ENCODE peak calls at places on chromosomes 16 and 17, in five cellular contexts. One of them, this sample, is unnamed.

GRCh38 chr16:71792176-71792575 is 16.5 kb downstream of the AP1G1 start:
- DNase-seq in right atrium auricular region: no peak
- DNase-seq in Peyer's patch: no peak
- DNase-seq in left ventricle myocardium inferior: no peak
- DNase-seq in A549: no peak
- DNase-seq in this sample: no peak

GRCh38 chr16:15653227-15653626 is 3.2 kb downstream of the NDE1 start:
- DNase-seq in right atrium auricular region: no peak
- DNase-seq in Peyer's patch: peak
- DNase-seq in left ventricle myocardium inferior: peak
- DNase-seq in A549: no peak
- DNase-seq in this sample: no peak

GRCh38 chr17:79991924-79992656 is 43.6 kb downstream of the TBC1D16 start:
- DNase-seq in left ventricle myocardium inferior: peak
- DNase-seq in right atrium auricular region: no peak
- DNase-seq in Peyer's patch: no peak
- DNase-seq in A549: peak
- DNase-seq in this sample: no peak

GRCh38 chr17:41773190-41773588 is 13.3 kb downstream of the JUP start:
- DNase-seq in Peyer's patch: peak
- DNase-seq in left ventricle myocardium inferior: peak
- DNase-seq in right atrium auricular region: peak
- DNase-seq in A549: peak
- DNase-seq in this sample: no peak

GRCh38 chr17:17127730-17128291 is 78.3 kb downstream of the PLD6 start:
- DNase-seq in A549: no peak
- DNase-seq in Peyer's patch: no peak
- DNase-seq in right atrium auricular region: no peak
- DNase-seq in left ventricle myocardium inferior: peak
- DNase-seq in this sample: no peak

GRCh38 chr17:74186498-74186897 is 17.0 kb upstream of the RPL38 start:
- DNase-seq in A549: no peak
- DNase-seq in right atrium auricular region: no peak
- DNase-seq in Peyer's patch: no peak
- DNase-seq in left ventricle myocardium inferior: no peak
- DNase-seq in this sample: no peak

GRCh38 chr16:30757316-30757715 is 4.5 kb downstream of the CFAP119 start:
- DNase-seq in Peyer's patch: no peak
- DNase-seq in left ventricle myocardium inferior: no peak
- DNase-seq in right atrium auricular region: no peak
- DNase-seq in A549: no peak
- DNase-seq in this sample: no peak

GRCh38 chr16:48812856-48813255 is 202.9 kb upstream of the N4BP1 start:
- DNase-seq in A549: no peak
- DNase-seq in left ventricle myocardium inferior: no peak
- DNase-seq in right atrium auricular region: no peak
- DNase-seq in Peyer's patch: no peak
- DNase-seq in this sample: no peak

GRCh38 chr17:11309850-11310249 is 68.8 kb downstream of the SHISA6 start:
- DNase-seq in right atrium auricular region: no peak
- DNase-seq in A549: no peak
- DNase-seq in left ventricle myocardium inferior: no peak
- DNase-seq in Peyer's patch: no peak
- DNase-seq in this sample: peak

GRCh38 chr16:4241601-4242270 is at the start of gene SRL:
- DNase-seq in Peyer's patch: no peak
- DNase-seq in right atrium auricular region: no peak
- DNase-seq in left ventricle myocardium inferior: peak
- DNase-seq in A549: no peak
- DNase-seq in this sample: no peak

GRCh38 chr17:41648411-41649195 is 24.2 kb upstream of the KRT17 start:
- DNase-seq in Peyer's patch: peak
- DNase-seq in right atrium auricular region: peak
- DNase-seq in A549: peak
- DNase-seq in left ventricle myocardium inferior: peak
- DNase-seq in this sample: peak

GRCh38 chr17:67519801-67520251 is 142.7 kb downstream of the PITPNC1 start:
- DNase-seq in left ventricle myocardium inferior: no peak
- DNase-seq in A549: no peak
- DNase-seq in right atrium auricular region: no peak
- DNase-seq in Peyer's patch: no peak
- DNase-seq in this sample: no peak

GRCh38 chr16:50335198-50335958 is 33.4 kb downstream of the BRD7 start:
- DNase-seq in right atrium auricular region: no peak
- DNase-seq in left ventricle myocardium inferior: no peak
- DNase-seq in Peyer's patch: no peak
- DNase-seq in A549: no peak
- DNase-seq in this sample: no peak

GRCh38 chr17:80962356-80963329 is 29.0 kb upstream of the CHMP6 start:
- DNase-seq in Peyer's patch: no peak
- DNase-seq in right atrium auricular region: no peak
- DNase-seq in left ventricle myocardium inferior: no peak
- DNase-seq in A549: no peak
- DNase-seq in this sample: no peak

GRCh38 chr16:50631249-50631984 is 49.7 kb downstream of the SNX20 start:
- DNase-seq in Peyer's patch: no peak
- DNase-seq in left ventricle myocardium inferior: no peak
- DNase-seq in A549: no peak
- DNase-seq in right atrium auricular region: no peak
- DNase-seq in this sample: no peak

GRCh38 chr17:78875738-78876597 is 27.0 kb downstream of the CEP295NL start:
- DNase-seq in right atrium auricular region: no peak
- DNase-seq in Peyer's patch: no peak
- DNase-seq in A549: no peak
- DNase-seq in left ventricle myocardium inferior: no peak
- DNase-seq in this sample: no peak

GRCh38 chr17:1147664-1148063 is 32.1 kb downstream of the ABR start:
- DNase-seq in A549: peak
- DNase-seq in left ventricle myocardium inferior: no peak
- DNase-seq in Peyer's patch: peak
- DNase-seq in right atrium auricular region: no peak
- DNase-seq in this sample: peak

GRCh38 chr17:64001763-64002529 is 3.8 kb downstream of the PRR29 start:
- DNase-seq in right atrium auricular region: peak
- DNase-seq in Peyer's patch: peak
- DNase-seq in A549: no peak
- DNase-seq in left ventricle myocardium inferior: no peak
- DNase-seq in this sample: no peak

GRCh38 chr17:61398721-61399130 is 917 bp upstream of the TBX2 start:
- DNase-seq in A549: no peak
- DNase-seq in left ventricle myocardium inferior: no peak
- DNase-seq in right atrium auricular region: no peak
- DNase-seq in Peyer's patch: no peak
- DNase-seq in this sample: no peak

GRCh38 chr16:1169285-1170075 is 16.6 kb downstream of the CACNA1H start:
- DNase-seq in left ventricle myocardium inferior: no peak
- DNase-seq in A549: no peak
- DNase-seq in right atrium auricular region: no peak
- DNase-seq in Peyer's patch: no peak
- DNase-seq in this sample: no peak

GRCh38 chr17:27384261-27384701 is 72.0 kb upstream of the KSR1 start:
- DNase-seq in right atrium auricular region: no peak
- DNase-seq in left ventricle myocardium inferior: peak
- DNase-seq in Peyer's patch: no peak
- DNase-seq in A549: peak
- DNase-seq in this sample: peak

GRCh38 chr16:89291776-89292175 is 74.3 kb downstream of the ZNF778 start:
- DNase-seq in left ventricle myocardium inferior: no peak
- DNase-seq in right atrium auricular region: no peak
- DNase-seq in A549: no peak
- DNase-seq in Peyer's patch: no peak
- DNase-seq in this sample: no peak
- TF ChIP-seq CTCF in left ventricle myocardium inferior: no peak
- TF ChIP-seq CTCF in right atrium auricular region: no peak
- TF ChIP-seq CTCF in A549: no peak
- TF ChIP-seq CTCF in Peyer's patch: no peak
- TF ChIP-seq CTCF in this sample: no peak

GRCh38 chr16:88628512-88628974 is 9.8 kb upstream of the IL17C start:
- DNase-seq in Peyer's patch: no peak
- DNase-seq in right atrium auricular region: no peak
- DNase-seq in left ventricle myocardium inferior: peak
- DNase-seq in A549: peak
- DNase-seq in this sample: no peak
- TF ChIP-seq CTCF in Peyer's patch: no peak
- TF ChIP-seq CTCF in right atrium auricular region: peak
- TF ChIP-seq CTCF in left ventricle myocardium inferior: peak
- TF ChIP-seq CTCF in A549: no peak
- TF ChIP-seq CTCF in this sample: peak

GRCh38 chr16:66355526-66355925 is 11.0 kb upstream of the CDH5 start:
- DNase-seq in right atrium auricular region: no peak
- DNase-seq in left ventricle myocardium inferior: no peak
- DNase-seq in Peyer's patch: no peak
- DNase-seq in A549: no peak
- DNase-seq in this sample: no peak

GRCh38 chr16:66359811-66360608 is 6.5 kb upstream of the CDH5 start:
- DNase-seq in Peyer's patch: no peak
- DNase-seq in right atrium auricular region: no peak
- DNase-seq in A549: no peak
- DNase-seq in left ventricle myocardium inferior: peak
- DNase-seq in this sample: no peak

GRCh38 chr16:66359012-66359411 is 7.5 kb upstream of the CDH5 start:
- DNase-seq in Peyer's patch: no peak
- DNase-seq in right atrium auricular region: no peak
- DNase-seq in left ventricle myocardium inferior: no peak
- DNase-seq in A549: peak
- DNase-seq in this sample: no peak

GRCh38 chr16:66358231-66358630 is 8.3 kb upstream of the CDH5 start:
- DNase-seq in left ventricle myocardium inferior: no peak
- DNase-seq in Peyer's patch: no peak
- DNase-seq in A549: no peak
- DNase-seq in right atrium auricular region: no peak
- DNase-seq in this sample: no peak

GRCh38 chr16:66357523-66357928 is 9.0 kb upstream of the CDH5 start:
- DNase-seq in Peyer's patch: peak
- DNase-seq in left ventricle myocardium inferior: no peak
- DNase-seq in right atrium auricular region: peak
- DNase-seq in A549: peak
- DNase-seq in this sample: no peak
- TF ChIP-seq CTCF in Peyer's patch: peak
- TF ChIP-seq CTCF in left ventricle myocardium inferior: peak
- TF ChIP-seq CTCF in right atrium auricular region: peak
- TF ChIP-seq CTCF in A549: peak
- TF ChIP-seq CTCF in this sample: peak

GRCh38 chr17:65984299-65984698 is 207.6 kb downstream of the CEP112 start:
- DNase-seq in left ventricle myocardium inferior: no peak
- DNase-seq in A549: no peak
- DNase-seq in right atrium auricular region: no peak
- DNase-seq in Peyer's patch: no peak
- DNase-seq in this sample: no peak

GRCh38 chr17:65985571-65985970 is 206.4 kb downstream of the CEP112 start:
- DNase-seq in Peyer's patch: no peak
- DNase-seq in right atrium auricular region: no peak
- DNase-seq in A549: no peak
- DNase-seq in left ventricle myocardium inferior: no peak
- DNase-seq in this sample: no peak

GRCh38 chr17:65990593-65990992 is 201.3 kb downstream of the CEP112 start:
- DNase-seq in left ventricle myocardium inferior: peak
- DNase-seq in A549: no peak
- DNase-seq in right atrium auricular region: no peak
- DNase-seq in Peyer's patch: no peak
- DNase-seq in this sample: no peak

GRCh38 chr17:65988451-65988850 is 203.5 kb downstream of the CEP112 start:
- DNase-seq in A549: no peak
- DNase-seq in Peyer's patch: no peak
- DNase-seq in right atrium auricular region: no peak
- DNase-seq in left ventricle myocardium inferior: no peak
- DNase-seq in this sample: no peak

DNA sequence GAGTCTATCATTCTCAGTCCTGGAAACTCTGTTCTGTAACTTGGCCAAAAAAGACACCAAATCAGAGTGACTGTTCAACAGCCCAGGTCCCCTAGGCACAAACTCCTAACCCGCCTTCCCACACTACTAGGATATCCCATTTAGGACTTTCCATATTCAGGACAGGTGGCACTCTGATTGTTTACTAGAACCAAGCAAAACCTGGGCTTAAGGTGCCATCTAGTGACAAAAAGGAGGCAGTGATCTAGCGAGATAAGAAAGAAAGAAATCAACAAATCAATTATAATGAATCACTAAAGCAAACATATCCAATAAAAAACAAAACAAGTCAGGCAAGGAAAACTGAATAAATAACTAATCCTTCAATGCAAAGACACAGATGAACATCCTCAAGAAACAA is 203.9 kb downstream of the CEP112 start:
- DNase-seq in Peyer's patch: no peak
- DNase-seq in A549: peak
- DNase-seq in right atrium auricular region: no peak
- DNase-seq in left ventricle myocardium inferior: no peak
- DNase-seq in this sample: no peak
- TF ChIP-seq CTCF in Peyer's patch: no peak
- TF ChIP-seq CTCF in A549: peak
- TF ChIP-seq CTCF in right atrium auricular region: no peak
- TF ChIP-seq CTCF in left ventricle myocardium inferior: peak
- TF ChIP-seq CTCF in this sample: peak

GRCh38 chr17:12545877-12546513 is 119.7 kb upstream of the MYOCD start:
- DNase-seq in Peyer's patch: peak
- DNase-seq in A549: peak
- DNase-seq in left ventricle myocardium inferior: no peak
- DNase-seq in right atrium auricular region: no peak
- DNase-seq in this sample: no peak
- TF ChIP-seq CTCF in Peyer's patch: no peak
- TF ChIP-seq CTCF in A549: peak
- TF ChIP-seq CTCF in left ventricle myocardium inferior: peak
- TF ChIP-seq CTCF in right atrium auricular region: peak
- TF ChIP-seq CTCF in this sample: peak

DNA sequence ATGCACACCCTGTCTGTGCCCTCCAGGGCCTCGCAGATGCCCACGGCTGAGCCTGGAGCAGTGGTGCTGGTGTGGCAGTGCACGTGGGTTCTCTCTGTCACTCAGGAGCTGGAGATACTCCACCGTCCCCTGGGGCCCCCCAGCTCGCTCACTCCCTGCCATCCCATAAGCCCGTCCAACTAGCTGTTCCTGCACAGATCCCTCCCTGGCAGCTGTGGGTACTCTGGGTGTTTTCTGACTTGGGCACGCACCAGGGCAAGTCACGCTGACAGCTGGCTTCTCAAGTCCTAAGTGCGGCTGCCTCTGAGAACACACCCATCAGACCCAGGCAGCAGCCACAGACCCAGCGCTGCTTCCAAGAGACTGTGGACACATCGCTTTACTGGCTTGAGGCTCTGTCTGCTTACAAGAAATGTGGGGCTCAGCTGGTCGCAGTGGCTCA is 25.4 kb upstream of the ITGB4 start:
- DNase-seq in right atrium auricular region: no peak
- DNase-seq in A549: no peak
- DNase-seq in left ventricle myocardium inferior: peak
- DNase-seq in Peyer's patch: peak
- DNase-seq in this sample: no peak
- TF ChIP-seq CTCF in right atrium auricular region: no peak
- TF ChIP-seq CTCF in A549: no peak
- TF ChIP-seq CTCF in left ventricle myocardium inferior: no peak
- TF ChIP-seq CTCF in Peyer's patch: no peak
- TF ChIP-seq CTCF in this sample: no peak

GRCh38 chr17:48952904-48953303 is 8.3 kb upstream of the SNF8 start:
- DNase-seq in right atrium auricular region: no peak
- DNase-seq in left ventricle myocardium inferior: no peak
- DNase-seq in Peyer's patch: no peak
- DNase-seq in A549: no peak
- DNase-seq in this sample: no peak

GRCh38 chr17:48951572-48951971 is 6.9 kb upstream of the SNF8 start:
- DNase-seq in right atrium auricular region: no peak
- DNase-seq in left ventricle myocardium inferior: no peak
- DNase-seq in Peyer's patch: no peak
- DNase-seq in A549: no peak
- DNase-seq in this sample: no peak

GRCh38 chr17:48954300-48954755 is 9.7 kb upstream of the SNF8 start:
- DNase-seq in left ventricle myocardium inferior: no peak
- DNase-seq in Peyer's patch: no peak
- DNase-seq in A549: peak
- DNase-seq in right atrium auricular region: no peak
- DNase-seq in this sample: no peak
- TF ChIP-seq CTCF in left ventricle myocardium inferior: no peak
- TF ChIP-seq CTCF in Peyer's patch: no peak
- TF ChIP-seq CTCF in A549: peak
- TF ChIP-seq CTCF in right atrium auricular region: no peak
- TF ChIP-seq CTCF in this sample: peak